ENCODE peak calls at places on chromosomes 16 and 17, in four cellular contexts. E is IMR-90, Y is endothelial cell of umbilical vein, S is GM12878. V is an unnamed sample.

GRCh38 chr17:31674717-31675349 is 184.2 kb downstream of the COPRS start:
- DNase-seq in E (peak; percentile 80), Y (no peak), S (no peak), V (no peak)

GRCh38 chr17:79002291-79002690 is 7.3 kb downstream of the CANT1 start:
- DNase-seq in E (no peak), Y (no peak), S (no peak), V (no peak)

GRCh38 chr16:76913046-76913445 is 277.9 kb upstream of the MON1B start:
- DNase-seq in E (no peak), Y (no peak), S (no peak), V (no peak)

GRCh38 chr16:55008836-55009510 is 78.3 kb downstream of the IRX5 start:
- DNase-seq in E (no peak), Y (no peak), S (no peak), V (no peak)

GRCh38 chr16:65101009-65101408 is 20.9 kb downstream of the CDH11 start:
- DNase-seq in E (peak; percentile 15), Y (no peak), S (no peak), V (no peak)

GRCh38 chr17:32915108-32915700 is 12.7 kb upstream of the TMEM98 start:
- DNase-seq in E (no peak), Y (no peak), S (no peak), V (no peak)

GRCh38 chr17:75111777-75112176 is 2.0 kb downstream of the ARMC7 start:
- DNase-seq in E (no peak), Y (no peak), S (no peak), V (no peak)

GRCh38 chr16:56311208-56312027 is 113.9 kb downstream of the AMFR start:
- DNase-seq in E (no peak), Y (no peak), S (no peak), V (no peak)

GRCh38 chr16:76118344-76118743 is 158.9 kb upstream of the CNTNAP4 start:
- DNase-seq in E (no peak), Y (no peak), S (no peak), V (no peak)

GRCh38 chr16:4370570-4371480 is 823 bp upstream of the VASN start:
- DNase-seq in E (peak; percentile 93), Y (no peak), S (no peak), V (peak; percentile 91)
- TF ChIP-seq FOS in E (peak; percentile 29), Y (no peak), S (no peak), V (no peak)

DNA sequence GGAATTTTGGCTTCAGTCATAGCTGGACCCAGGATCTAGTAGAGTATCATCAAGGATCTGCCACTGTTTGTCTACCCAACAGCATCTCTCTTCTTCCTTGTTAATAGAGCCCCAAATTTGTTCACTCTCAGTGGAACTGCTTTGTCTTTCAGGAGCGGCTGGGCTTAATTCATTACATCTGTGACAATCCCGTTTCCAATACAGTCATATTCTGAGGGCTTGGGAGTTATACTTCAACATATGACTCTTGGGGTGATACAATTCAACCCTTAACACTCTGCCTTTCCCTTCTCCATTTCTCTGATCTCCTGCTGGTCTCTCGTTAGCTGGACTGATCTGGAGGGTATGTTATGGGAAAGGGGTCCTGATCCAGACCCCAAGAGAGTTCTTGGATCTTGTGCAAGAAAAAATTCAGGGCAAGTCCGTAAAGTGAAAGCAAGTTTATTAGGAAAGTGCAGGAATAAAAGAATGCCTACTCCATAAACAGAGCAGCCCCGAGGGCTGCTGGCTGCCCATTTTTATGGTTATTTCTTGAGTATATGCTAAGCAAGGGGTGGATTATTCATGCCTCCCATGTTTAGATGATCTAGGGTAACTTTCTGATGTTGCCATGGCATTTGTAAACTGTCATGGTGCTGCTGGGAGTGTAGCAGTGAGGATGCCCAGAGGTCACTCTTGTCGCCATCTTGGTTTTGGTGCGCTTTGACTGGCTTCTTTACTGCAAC is 42.4 kb downstream of the IQCK start:
- DNase-seq in E (no peak), Y (no peak), S (no peak), V (no peak)
- TF ChIP-seq FOS in E (no peak), Y (no peak), S (no peak), V (no peak)

GRCh38 chr16:1048442-1049112 is 24.0 kb upstream of the SSTR5 start:
- DNase-seq in E (peak; percentile 16), Y (peak; percentile 26), S (no peak), V (peak; percentile 72)
- TF ChIP-seq FOS in E (no peak), Y (no peak), S (no peak), V (no peak)

GRCh38 chr16:50247123-50247905 is 19.0 kb upstream of the ADCY7 start:
- DNase-seq in E (no peak), Y (no peak), S (no peak), V (no peak)

GRCh38 chr16:50248845-50249244 is 17.5 kb upstream of the ADCY7 start:
- DNase-seq in E (no peak), Y (no peak), S (no peak), V (no peak)

GRCh38 chr16:50246299-50247122 is 19.8 kb upstream of the ADCY7 start:
- DNase-seq in E (no peak), Y (no peak), S (no peak), V (no peak)

GRCh38 chr16:50245417-50246298 is 20.7 kb upstream of the ADCY7 start:
- DNase-seq in E (peak; percentile 45), Y (peak; percentile 16), S (no peak), V (peak; percentile 87)

GRCh38 chr16:50247906-50248608 is 18.3 kb upstream of the ADCY7 start:
- DNase-seq in E (no peak), Y (no peak), S (no peak), V (no peak)
- TF ChIP-seq FOS in E (no peak), Y (no peak), S (no peak), V (no peak)

DNA sequence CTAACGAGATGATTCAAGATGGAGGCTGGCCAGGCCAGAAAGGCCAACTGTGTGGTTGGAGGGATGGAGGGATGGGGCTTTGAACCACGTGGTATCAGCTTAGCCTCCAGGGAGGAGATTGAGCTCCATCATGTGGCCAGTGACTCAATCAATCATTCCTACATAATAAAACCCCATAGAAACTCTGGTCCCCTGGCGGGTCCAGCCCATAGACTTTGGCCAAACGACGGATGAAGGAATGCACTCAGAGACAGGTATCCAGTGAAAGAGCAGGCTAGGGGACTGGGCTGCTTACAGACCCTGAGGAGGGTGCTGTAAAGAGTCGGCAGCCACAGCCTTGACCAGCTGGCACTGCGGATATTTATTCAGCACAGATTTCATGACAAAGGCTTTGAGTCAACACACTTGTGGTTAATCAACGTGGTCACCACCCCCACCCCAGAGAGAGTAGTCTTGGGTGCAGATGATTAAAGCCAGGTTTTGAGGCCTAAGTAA is 308.7 kb upstream of the TNRC6C start:
- DNase-seq in E (no peak), Y (no peak), S (no peak), V (peak; percentile 43)
- TF ChIP-seq FOS in E (no peak), Y (no peak), S (no peak), V (no peak)

DNA sequence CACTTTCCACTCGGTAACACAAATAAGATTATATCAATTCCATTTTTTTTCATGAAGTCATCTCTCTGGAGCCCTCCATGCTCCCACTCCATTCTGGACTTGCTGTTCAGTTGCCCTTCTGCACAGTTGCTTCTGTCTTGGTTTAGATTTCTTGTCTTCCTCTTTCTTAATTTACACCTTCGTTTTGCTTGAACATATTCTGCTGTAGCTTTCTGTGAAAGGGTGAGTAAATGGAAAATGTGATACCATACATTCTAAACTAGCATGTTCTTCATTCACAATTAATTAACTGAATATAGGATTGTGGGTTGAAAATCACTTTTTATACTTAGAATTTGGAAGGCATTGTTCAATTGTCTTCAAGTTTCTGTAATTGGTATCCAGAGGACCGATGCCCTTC is 69.6 kb downstream of the VMP1 start:
- DNase-seq in E (no peak), Y (no peak), S (no peak), V (no peak)
- TF ChIP-seq FOS in E (no peak), Y (no peak), S (no peak), V (no peak)

GRCh38 chr17:4433515-4434031 is at the start of gene SPNS3:
- DNase-seq in E (no peak), Y (no peak), S (no peak), V (no peak)
- TF ChIP-seq FOS in E (no peak), Y (no peak), S (no peak), V (no peak)

DNA sequence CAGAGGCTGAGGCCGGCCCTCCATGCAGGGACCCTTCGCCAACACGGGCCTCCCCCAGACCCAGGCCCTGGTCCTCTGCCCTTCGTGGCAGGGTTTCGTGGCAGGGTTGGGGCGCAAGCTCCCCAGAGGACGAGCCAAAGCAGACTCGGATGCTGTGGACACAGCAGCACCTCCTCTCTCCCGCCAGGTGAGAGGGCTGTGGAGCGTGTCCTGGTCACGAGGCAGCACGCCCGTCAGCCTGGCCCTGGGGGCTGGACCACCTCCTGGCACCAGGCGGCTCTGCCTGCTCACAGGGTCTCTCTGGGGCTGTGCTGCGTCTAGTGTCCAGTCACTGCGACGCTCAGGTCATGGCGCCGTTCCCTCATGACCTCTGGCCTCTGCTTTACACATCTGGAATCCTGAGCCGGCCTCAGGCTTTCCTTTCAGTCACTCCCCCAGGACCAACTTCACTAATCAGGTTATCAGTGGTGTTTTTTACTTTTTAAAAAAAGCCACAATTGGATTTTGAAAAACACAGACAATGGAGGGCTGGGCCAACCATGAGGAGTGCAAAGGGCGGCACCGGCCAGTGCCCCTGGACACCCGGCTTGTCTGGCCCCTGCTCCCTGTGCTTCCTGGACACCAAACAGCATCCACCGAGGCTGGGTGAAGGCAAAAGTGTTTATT is 5.4 kb downstream of the NDUFAF8 start:
- DNase-seq in E (no peak), Y (no peak), S (no peak), V (no peak)
- TF ChIP-seq FOS in E (no peak), Y (no peak), S (no peak), V (no peak)

GRCh38 chr16:46762583-46762982 is 14.4 kb upstream of the MYLK3 start:
- DNase-seq in E (no peak), Y (no peak), S (no peak), V (no peak)

GRCh38 chr16:46765050-46765449 is 16.9 kb upstream of the MYLK3 start:
- DNase-seq in E (peak; percentile 76), Y (no peak), S (no peak), V (no peak)

GRCh38 chr16:46757339-46758050 is 9.4 kb upstream of the MYLK3 start:
- DNase-seq in E (peak; percentile 7), Y (no peak), S (no peak), V (peak; percentile 57)

GRCh38 chr16:46759309-46759708 is 11.2 kb upstream of the MYLK3 start:
- DNase-seq in E (no peak), Y (no peak), S (no peak), V (no peak)

DNA sequence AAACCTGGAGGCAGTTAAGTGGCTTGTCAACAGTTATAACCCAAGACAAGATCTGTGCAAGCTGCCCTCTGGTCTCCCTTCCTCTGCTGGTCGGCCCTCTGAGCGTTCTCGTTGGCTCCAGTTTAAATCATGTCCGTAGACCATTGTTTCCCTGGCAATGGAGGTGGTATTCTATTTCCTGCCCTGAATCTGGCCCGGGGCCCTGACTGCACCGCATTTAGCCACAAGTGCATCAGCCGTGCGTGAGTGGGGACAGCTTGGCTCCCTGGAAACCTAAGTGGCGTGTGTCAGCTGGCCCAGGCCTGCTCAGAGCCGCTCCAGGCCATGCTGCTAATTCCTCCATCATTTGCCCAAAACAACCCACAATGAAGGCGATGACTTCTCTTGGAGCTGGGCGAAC is 15.0 kb upstream of the MYLK3 start:
- DNase-seq in E (no peak), Y (no peak), S (no peak), V (no peak)
- TF ChIP-seq FOS in E (no peak), Y (no peak), S (no peak), V (no peak)

V was measured in K562.